ENCODE peak calls at places on chromosomes 11 and 22, in eight cellular contexts. B is fibroblast of the conjunctiva; P is AML-193; H is naive thymus-derived CD8-positive, alpha-beta T cell; M is stimulated activated CD8-positive, alpha-beta memory T cell treated with anti-CD3 and anti-CD28 coated beads, Interleukin-4, amount 100 ng/mL, for 24 hours; N is endothelial cell of umbilical vein; T is stimulated activated CD4-positive, alpha-beta T cell treated with anti-CD3 and anti-CD28 coated beads, TNF-alpha, amount 100 ng/mL, for 1 hour; L is Right ventricle myocardium superior. W is an unnamed sample.

GRCh38 chr11:36463781-36464180 is 46.3 kb downstream of the TRAF6 start:
- DNase-seq in B (no peak), P (no peak), H (no peak), M (no peak), N (no peak), T (no peak), L (no peak), W (no peak)

GRCh38 chr11:60918941-60919275 is 5.0 kb downstream of the TMEM109 start:
- DNase-seq in B (no peak), P (no peak), H (no peak), M (no peak), N (no peak), T (no peak), L (no peak), W (no peak)

GRCh38 chr22:24137595-24137994 is 43.7 kb upstream of the SUSD2 start:
- DNase-seq in B (peak), P (no peak), H (no peak), M (no peak), N (peak), T (no peak), L (no peak), W (no peak)

GRCh38 chr22:23375031-23375827 is 194.9 kb downstream of the BCR start:
- DNase-seq in B (no peak), P (no peak), H (no peak), M (no peak), N (no peak), T (no peak), L (no peak), W (no peak)

GRCh38 chr11:115920841-115921480 is 416.7 kb upstream of the CADM1 start:
- DNase-seq in B (no peak), P (no peak), H (no peak), M (no peak), N (no peak), T (no peak), L (no peak), W (no peak)

GRCh38 chr22:44207173-44207980 is 26.7 kb downstream of the PARVG start:
- DNase-seq in B (no peak), P (no peak), H (no peak), M (no peak), N (no peak), T (no peak), L (no peak), W (no peak)

GRCh38 chr11:111851636-111852035 is 19.7 kb downstream of the ALG9 start:
- DNase-seq in B (peak), P (peak), H (no peak), M (no peak), N (peak), T (no peak), L (no peak), W (no peak)

GRCh38 chr11:67271548-67272284 is 5.4 kb downstream of the GRK2 start:
- DNase-seq in B (no peak), P (peak), H (no peak), M (peak), N (no peak), T (no peak), L (peak), W (no peak)

GRCh38 chr11:32366671-32367070 is 68.7 kb downstream of the WT1 start:
- DNase-seq in B (no peak), P (no peak), H (no peak), M (no peak), N (no peak), T (no peak), L (no peak), W (no peak)

GRCh38 chr11:130096042-130096441 is 26.3 kb downstream of the APLP2 start:
- DNase-seq in B (no peak), P (no peak), H (no peak), M (no peak), N (no peak), T (no peak), L (no peak), W (no peak)

GRCh38 chr22:48955351-48956311 is 872.0 kb downstream of the BRD1 start:
- DNase-seq in B (no peak), P (no peak), H (no peak), M (no peak), N (no peak), T (no peak), L (no peak), W (no peak)

GRCh38 chr11:68048681-68049508 is 10.1 kb downstream of the TCIRG1 start:
- DNase-seq in B (no peak), P (no peak), H (no peak), M (no peak), N (no peak), T (no peak), L (no peak), W (no peak)

GRCh38 chr11:68903631-68904457 is at the start of the genes IGHMBP2 and MRPL21:
- DNase-seq in B (peak), P (peak), H (peak), M (peak), N (peak), T (peak), L (peak), W (peak)